ENCODE peak calls at places on chromosomes 7 and 10, in nine cellular contexts. One of them, this sample, is unnamed.

GRCh38 chr10:63314020-63314419 is 151.8 kb downstream of the JMJD1C start:
- DNase-seq in heart left ventricle: no peak
- DNase-seq in NCI-H460: no peak
- DNase-seq in iPS-NIHi11: no peak
- DNase-seq in K562: no peak
- DNase-seq in adrenal gland: no peak
- DNase-seq in NT2/D1: no peak
- DNase-seq in NCI-H1417: no peak
- DNase-seq in mesothelial cell of epicardium: no peak
- DNase-seq in this sample: no peak

GRCh38 chr7:130515315-130516047 is 23.6 kb downstream of the MEST start:
- DNase-seq in heart left ventricle: no peak
- DNase-seq in NCI-H460: no peak
- DNase-seq in iPS-NIHi11: no peak
- DNase-seq in K562: no peak
- DNase-seq in adrenal gland: no peak
- DNase-seq in NT2/D1: no peak
- DNase-seq in NCI-H1417: no peak
- DNase-seq in mesothelial cell of epicardium: no peak
- DNase-seq in this sample: no peak

GRCh38 chr10:63264852-63265617 is 131.9 kb downstream of the NRBF2 start:
- DNase-seq in heart left ventricle: no peak
- DNase-seq in NCI-H460: peak
- DNase-seq in iPS-NIHi11: peak
- DNase-seq in K562: peak
- DNase-seq in adrenal gland: peak
- DNase-seq in NT2/D1: peak
- DNase-seq in NCI-H1417: peak
- DNase-seq in mesothelial cell of epicardium: no peak
- DNase-seq in this sample: peak

GRCh38 chr10:873020-873419 is 58.5 kb downstream of the LARP4B start:
- DNase-seq in heart left ventricle: peak
- DNase-seq in NCI-H460: peak
- DNase-seq in iPS-NIHi11: no peak
- DNase-seq in K562: no peak
- DNase-seq in adrenal gland: no peak
- DNase-seq in NT2/D1: no peak
- DNase-seq in NCI-H1417: no peak
- DNase-seq in mesothelial cell of epicardium: no peak
- DNase-seq in this sample: no peak

GRCh38 chr7:45657890-45658715 is 83.9 kb downstream of the ADCY1 start:
- DNase-seq in heart left ventricle: no peak
- DNase-seq in NCI-H460: no peak
- DNase-seq in iPS-NIHi11: no peak
- DNase-seq in K562: no peak
- DNase-seq in adrenal gland: no peak
- DNase-seq in NT2/D1: no peak
- DNase-seq in NCI-H1417: no peak
- DNase-seq in mesothelial cell of epicardium: no peak
- DNase-seq in this sample: no peak

GRCh38 chr10:72297281-72297967 is 23.7 kb downstream of the DDIT4 start:
- DNase-seq in heart left ventricle: peak
- DNase-seq in NCI-H460: peak
- DNase-seq in iPS-NIHi11: no peak
- DNase-seq in K562: peak
- DNase-seq in adrenal gland: peak
- DNase-seq in NT2/D1: no peak
- DNase-seq in NCI-H1417: no peak
- DNase-seq in mesothelial cell of epicardium: no peak
- DNase-seq in this sample: peak

GRCh38 chr10:89151857-89152256 is 55.3 kb downstream of the CH25H start:
- DNase-seq in heart left ventricle: no peak
- DNase-seq in NCI-H460: no peak
- DNase-seq in iPS-NIHi11: no peak
- DNase-seq in K562: no peak
- DNase-seq in adrenal gland: no peak
- DNase-seq in NT2/D1: no peak
- DNase-seq in NCI-H1417: peak
- DNase-seq in mesothelial cell of epicardium: no peak
- DNase-seq in this sample: no peak

GRCh38 chr10:8331896-8332729 is 277.6 kb downstream of the GATA3 start:
- DNase-seq in heart left ventricle: peak
- DNase-seq in NCI-H460: no peak
- DNase-seq in iPS-NIHi11: peak
- DNase-seq in K562: no peak
- DNase-seq in adrenal gland: peak
- DNase-seq in NT2/D1: no peak
- DNase-seq in NCI-H1417: no peak
- DNase-seq in mesothelial cell of epicardium: no peak
- DNase-seq in this sample: peak

GRCh38 chr7:14604606-14605005 is 297.9 kb downstream of the DGKB start:
- DNase-seq in heart left ventricle: no peak
- DNase-seq in NCI-H460: no peak
- DNase-seq in iPS-NIHi11: no peak
- DNase-seq in K562: no peak
- DNase-seq in adrenal gland: no peak
- DNase-seq in NT2/D1: no peak
- DNase-seq in NCI-H1417: no peak
- DNase-seq in mesothelial cell of epicardium: no peak
- DNase-seq in this sample: no peak